ENCODE peak calls at places on chromosomes 2 and 18, in four cellular contexts. F, Z, B and E are unnamed samples.
A peak's percentile ranks its signal among the peaks of the same experiment; 100 is the strongest.

GRCh38 chr2:235740821-235741220 is 247.0 kb downstream of the AGAP1 start:
- DNase-seq in Z (no peak), F (no peak), B (no peak), E (no peak)

GRCh38 chr2:239555566-239555895 is 154.7 kb upstream of the HDAC4 start:
- DNase-seq in B (no peak), F (no peak), Z (no peak), E (no peak)

GRCh38 chr2:169734172-169734847 is 678 bp downstream of the KLHL23 start:
- DNase-seq in B (peak; percentile 46), F (no peak), Z (peak; percentile 31), E (peak; percentile 78)

GRCh38 chr2:42809131-42809875 is 16.9 kb upstream of the HAAO start:
- DNase-seq in B (no peak), Z (no peak), F (no peak), E (no peak)

GRCh38 chr2:43220229-43220981 is 6.0 kb downstream of the ZFP36L2 start:
- DNase-seq in F (peak; percentile 58), Z (no peak), B (no peak), E (no peak)

GRCh38 chr2:240517342-240517741 is 40.4 kb downstream of the ANKMY1 start:
- DNase-seq in Z (no peak), F (no peak), B (no peak), E (no peak)

GRCh38 chr18:36441426-36441870 is 143.9 kb downstream of the FHOD3 start:
- DNase-seq in B (no peak), F (no peak), Z (no peak), E (no peak)

GRCh38 chr2:215028231-215028630 is 110.2 kb downstream of the ABCA12 start:
- DNase-seq in F (no peak), Z (no peak), B (no peak), E (no peak)

GRCh38 chr18:57221084-57221483 is 74.2 kb downstream of the BOD1L2 start:
- DNase-seq in B (no peak), Z (no peak), F (no peak), E (no peak)

GRCh38 chr2:173077506-173078177 is 2.0 kb downstream of the MAP3K20 start:
- DNase-seq in B (no peak), Z (no peak), F (no peak), E (no peak)

GRCh38 chr2:104836837-104837236 is 17.1 kb upstream of the POU3F3 start:
- DNase-seq in Z (no peak), B (no peak), F (no peak), E (no peak)

GRCh38 chr2:191920502-191920901 is 73.6 kb upstream of the CAVIN2 start:
- DNase-seq in F (no peak), B (no peak), Z (no peak), E (no peak)

GRCh38 chr18:24544141-24544498 is 83.7 kb downstream of the HRH4 start:
- DNase-seq in B (no peak), Z (no peak), F (no peak), E (no peak)

GRCh38 chr18:52937840-52938239 is 597.8 kb downstream of the DCC start:
- DNase-seq in F (peak; percentile 10), B (no peak), Z (no peak), E (no peak)

GRCh38 chr2:141041281-141041680 is 1089.5 kb downstream of the LRP1B start:
- DNase-seq in F (no peak), B (no peak), Z (no peak), E (no peak)

GRCh38 chr2:96541753-96542152 is 5.2 kb downstream of the ARID5A start:
- DNase-seq in F (no peak), B (no peak), Z (no peak), E (peak; percentile 57)

GRCh38 chr2:39898934-39899333 is 119.9 kb upstream of the THUMPD2 start:
- DNase-seq in F (peak; percentile 36), B (no peak), Z (no peak), E (no peak)

GRCh38 chr18:56038258-56039030 is 450.5 kb upstream of the TCF4 start:
- DNase-seq in F (no peak), Z (no peak), B (no peak), E (no peak)

GRCh38 chr2:200617089-200618050 is 31.6 kb downstream of the AOX1 start:
- DNase-seq in Z (no peak), B (no peak), F (no peak), E (no peak)

GRCh38 chr2:200616656-200617055 is 30.8 kb downstream of the AOX1 start:
- DNase-seq in B (no peak), Z (no peak), F (no peak), E (no peak)

GRCh38 chr2:200619275-200619674 is 33.5 kb downstream of the AOX1 start:
- DNase-seq in B (no peak), F (no peak), Z (no peak), E (no peak)

GRCh38 chr2:200618051-200618419 is 32.2 kb downstream of the AOX1 start:
- DNase-seq in B (no peak), F (no peak), Z (no peak), E (no peak)

GRCh38 chr2:200618590-200619021 is 32.8 kb downstream of the AOX1 start:
- DNase-seq in B (peak; percentile 26), Z (no peak), F (no peak), E (no peak)
- TF ChIP-seq CTCF in B (no peak), Z (no peak), F (peak; percentile 43), E (no peak)

DNA sequence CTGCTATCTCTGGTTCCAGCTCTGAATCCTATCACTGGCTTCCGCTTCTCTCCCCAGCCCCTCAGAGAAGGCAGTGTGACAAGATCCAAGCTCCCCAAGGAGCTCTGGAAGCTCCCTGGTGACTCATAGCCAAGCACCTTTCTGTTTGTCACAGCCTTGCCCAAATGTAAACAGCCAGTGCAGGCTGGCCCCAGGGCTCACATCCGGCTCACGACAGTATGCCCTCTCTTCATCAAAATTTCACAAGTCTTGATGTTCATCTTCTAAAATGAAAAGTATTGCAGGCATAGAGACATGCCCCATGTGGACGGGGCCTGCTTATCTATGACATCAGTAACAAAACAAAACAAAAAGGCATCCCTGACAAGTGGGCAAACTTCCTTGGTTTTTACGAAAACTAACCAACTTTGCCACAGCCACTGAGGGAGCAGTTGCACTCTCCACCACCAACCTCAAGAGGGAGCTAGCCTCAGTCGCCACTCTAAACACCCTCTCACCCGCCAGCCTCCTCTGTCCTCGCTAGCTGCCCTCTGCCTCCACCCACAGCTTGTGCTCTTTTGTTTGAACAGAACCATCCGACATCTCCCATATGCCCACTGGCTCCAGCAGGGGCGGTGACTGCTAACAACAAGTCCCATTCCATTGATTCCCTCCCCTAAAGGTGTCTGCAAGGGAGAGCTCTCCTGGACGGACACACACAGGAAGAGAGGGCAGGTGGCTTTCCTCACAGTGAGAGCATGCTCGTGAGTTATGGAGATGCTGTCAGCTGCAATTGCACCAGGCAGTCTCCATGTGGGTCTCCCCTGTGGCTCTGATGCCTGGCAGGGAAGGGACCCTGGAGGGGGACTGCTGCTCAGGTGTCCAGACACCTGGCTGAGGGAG is 71.0 kb upstream of the DAPL1 start:
- DNase-seq in Z (peak; percentile 45), F (no peak), B (no peak), E (no peak)
- TF ChIP-seq CTCF in Z (no peak), F (peak; percentile 41), B (no peak), E (peak; percentile 51)

GRCh38 chr2:176827269-176827668 is 385.3 kb upstream of the HNRNPA3 start:
- DNase-seq in F (no peak), Z (no peak), B (no peak), E (no peak)

GRCh38 chr2:176826356-176826755 is 386.2 kb upstream of the HNRNPA3 start:
- DNase-seq in B (no peak), F (no peak), Z (no peak), E (no peak)

GRCh38 chr2:176832086-176832485 is 380.5 kb upstream of the HNRNPA3 start:
- DNase-seq in B (no peak), Z (no peak), F (no peak), E (no peak)

GRCh38 chr2:176830362-176830761 is 382.2 kb upstream of the HNRNPA3 start:
- DNase-seq in F (no peak), B (no peak), Z (no peak), E (no peak)
- TF ChIP-seq CTCF in F (no peak), B (no peak), Z (no peak), E (no peak)

GRCh38 chr2:207405150-207405549 is 124.6 kb upstream of the CREB1 start:
- DNase-seq in Z (no peak), F (no peak), B (no peak), E (no peak)

GRCh38 chr2:207409525-207409924 is 120.2 kb upstream of the CREB1 start:
- DNase-seq in B (no peak), Z (no peak), F (no peak), E (no peak)

GRCh38 chr2:207412787-207413310 is 116.9 kb upstream of the CREB1 start:
- DNase-seq in B (no peak), F (no peak), Z (no peak), E (no peak)

GRCh38 chr2:207403950-207404349 is 125.8 kb upstream of the CREB1 start:
- DNase-seq in B (no peak), F (no peak), Z (no peak), E (no peak)

GRCh38 chr2:207408086-207408794 is 121.5 kb upstream of the CREB1 start:
- DNase-seq in F (peak; percentile 78), Z (peak; percentile 72), B (no peak), E (no peak)
- TF ChIP-seq CTCF in F (no peak), Z (no peak), B (no peak), E (no peak)

DNA sequence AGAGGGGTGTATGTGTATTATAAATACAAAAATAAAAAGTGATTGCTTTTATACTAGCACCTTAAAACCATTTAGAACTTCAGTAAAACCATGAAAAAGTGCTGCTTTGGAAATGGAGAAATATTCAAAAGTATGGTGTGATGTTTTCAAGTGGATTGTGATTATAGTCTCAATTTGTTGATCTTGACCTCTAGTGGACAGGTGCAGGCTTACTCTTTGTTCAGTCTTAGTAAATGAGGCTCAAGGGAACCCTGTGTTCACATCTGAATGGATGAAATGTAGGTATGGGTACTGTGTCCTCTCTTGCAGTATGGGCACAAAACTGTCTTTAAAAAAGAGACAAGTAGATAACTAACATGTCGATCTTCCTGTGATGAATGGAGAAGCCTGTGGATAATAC is 145.8 kb downstream of the MCFD2 start:
- DNase-seq in B (no peak), Z (no peak), F (no peak), E (no peak)
- TF ChIP-seq CTCF in B (no peak), Z (no peak), F (peak; percentile 2), E (peak; percentile 24)